ENCODE peak calls at places on chromosome 15, in four cellular contexts. O is kidney epithelial cell, K is T1000, U is mammary epithelial cell. R is an unnamed sample.

GRCh38 chr15:43189296-43189695 is 4.1 kb downstream of the CCNDBP1 start:
- DNase-seq in O (no peak), K (no peak), U (no peak), R (no peak)

GRCh38 chr15:70378126-70379031 is 280.7 kb upstream of the TLE3 start:
- DNase-seq in O (no peak), K (no peak), U (no peak), R (no peak)

GRCh38 chr15:84684092-84684491 is 26.1 kb upstream of the NMB start:
- DNase-seq in O (peak; percentile 28), K (peak; percentile 14), U (peak; percentile 61), R (no peak)

GRCh38 chr15:42285042-42285441 is 11.8 kb upstream of the TMEM87A start:
- DNase-seq in O (no peak), K (no peak), U (no peak), R (no peak)

GRCh38 chr15:25401511-25401910 is 37.3 kb downstream of the UBE3A start:
- DNase-seq in O (no peak), K (no peak), U (no peak), R (no peak)

GRCh38 chr15:99443056-99443756 is 122.6 kb upstream of the MEF2A start:
- DNase-seq in O (no peak), K (no peak), U (no peak), R (no peak)

GRCh38 chr15:40894689-40895308 is 549 bp downstream of the VPS18 start:
- DNase-seq in O (no peak), K (peak; percentile 35), U (peak; percentile 70), R (peak; percentile 69)

GRCh38 chr15:92097473-92098178 is 244.1 kb downstream of the SLCO3A1 start:
- DNase-seq in O (no peak), K (no peak), U (peak; percentile 23), R (peak; percentile 75)

GRCh38 chr15:62739082-62739481 is 303.5 kb upstream of the TPM1 start:
- DNase-seq in O (peak; percentile 71), K (peak; percentile 9), U (peak; percentile 97), R (no peak)

GRCh38 chr15:92666780-92667179 is 11.2 kb upstream of the FAM174B start:
- DNase-seq in O (no peak), K (no peak), U (no peak), R (peak; percentile 96)

GRCh38 chr15:82789491-82789890 is 16.4 kb downstream of the FSD2 start:
- DNase-seq in O (no peak), K (no peak), U (peak; percentile 12), R (no peak)

GRCh38 chr15:44729394-44729913 is 6.9 kb upstream of the TRIM69 start:
- DNase-seq in O (no peak), K (peak; percentile 44), U (no peak), R (no peak)

GRCh38 chr15:60871731-60872130 is 357.4 kb downstream of the RORA start:
- DNase-seq in O (no peak), K (no peak), U (no peak), R (no peak)

GRCh38 chr15:75449585-75450306 is 1.7 kb downstream of the SIN3A start:
- DNase-seq in O (no peak), K (no peak), U (no peak), R (no peak)

GRCh38 chr15:49832421-49832980 is 211.7 kb downstream of the DTWD1 start:
- DNase-seq in O (no peak), K (no peak), U (no peak), R (peak; percentile 50)